ENCODE peak calls at places on chromosomes 3 and 15, in six cellular contexts. One of them, this sample, is unnamed.

GRCh38 chr3:183489455-183490210 is 61.2 kb upstream of the MCF2L2 start:
- DNase-seq in astrocyte: peak
- DNase-seq in AG04449: no peak
- DNase-seq in body of pancreas: no peak
- DNase-seq in AG10803: peak
- DNase-seq in spleen: no peak
- DNase-seq in this sample: peak

GRCh38 chr3:139124197-139124596 is 79.5 kb upstream of the PRR23C start:
- DNase-seq in astrocyte: no peak
- DNase-seq in AG04449: no peak
- DNase-seq in body of pancreas: no peak
- DNase-seq in AG10803: no peak
- DNase-seq in spleen: no peak
- DNase-seq in this sample: no peak

GRCh38 chr3:52391096-52391495 is 53.8 kb downstream of the SEMA3G start:
- DNase-seq in astrocyte: no peak
- DNase-seq in AG04449: no peak
- DNase-seq in body of pancreas: no peak
- DNase-seq in AG10803: no peak
- DNase-seq in spleen: no peak
- DNase-seq in this sample: no peak

GRCh38 chr3:188137062-188137461 is 16.9 kb upstream of the LPP start:
- DNase-seq in astrocyte: no peak
- DNase-seq in AG04449: no peak
- DNase-seq in body of pancreas: no peak
- DNase-seq in AG10803: no peak
- DNase-seq in spleen: no peak
- DNase-seq in this sample: no peak

GRCh38 chr3:61617651-61618050 is 56.3 kb downstream of the PTPRG start:
- DNase-seq in astrocyte: no peak
- DNase-seq in AG04449: no peak
- DNase-seq in body of pancreas: no peak
- DNase-seq in AG10803: no peak
- DNase-seq in spleen: no peak
- DNase-seq in this sample: no peak

GRCh38 chr15:98649621-98649995 is 1.3 kb downstream of the IGF1R start:
- DNase-seq in astrocyte: no peak
- DNase-seq in AG04449: no peak
- DNase-seq in body of pancreas: peak
- DNase-seq in AG10803: peak
- DNase-seq in spleen: no peak
- DNase-seq in this sample: no peak

GRCh38 chr3:195040094-195040493 is 230.9 kb downstream of the XXYLT1 start:
- DNase-seq in astrocyte: no peak
- DNase-seq in AG04449: no peak
- DNase-seq in body of pancreas: no peak
- DNase-seq in AG10803: no peak
- DNase-seq in spleen: no peak
- DNase-seq in this sample: no peak

GRCh38 chr15:68204776-68205557 is at the start of gene CALML4:
- DNase-seq in astrocyte: peak
- DNase-seq in AG04449: no peak
- DNase-seq in body of pancreas: peak
- DNase-seq in AG10803: peak
- DNase-seq in spleen: no peak
- DNase-seq in this sample: no peak

GRCh38 chr3:23944007-23944760 is 902 bp upstream of the NR1D2 start:
- DNase-seq in astrocyte: no peak
- DNase-seq in AG04449: no peak
- DNase-seq in body of pancreas: no peak
- DNase-seq in AG10803: no peak
- DNase-seq in spleen: no peak
- DNase-seq in this sample: no peak

GRCh38 chr3:133941390-133941789 is 45.7 kb upstream of the RAB6B start:
- DNase-seq in astrocyte: peak
- DNase-seq in AG04449: no peak
- DNase-seq in body of pancreas: no peak
- DNase-seq in AG10803: peak
- DNase-seq in spleen: peak
- DNase-seq in this sample: no peak

GRCh38 chr15:59245583-59245982 is 38.9 kb downstream of the LDHAL6B start:
- DNase-seq in astrocyte: no peak
- DNase-seq in AG04449: no peak
- DNase-seq in body of pancreas: no peak
- DNase-seq in AG10803: no peak
- DNase-seq in spleen: no peak
- DNase-seq in this sample: no peak

GRCh38 chr15:66648588-66648987 is 53.4 kb upstream of the SMAD6 start:
- DNase-seq in astrocyte: no peak
- DNase-seq in AG04449: no peak
- DNase-seq in body of pancreas: no peak
- DNase-seq in AG10803: no peak
- DNase-seq in spleen: no peak
- DNase-seq in this sample: no peak

GRCh38 chr15:77035584-77035983 is 35.3 kb downstream of the TSPAN3 start:
- DNase-seq in astrocyte: no peak
- DNase-seq in AG04449: no peak
- DNase-seq in body of pancreas: no peak
- DNase-seq in AG10803: no peak
- DNase-seq in spleen: peak
- DNase-seq in this sample: no peak

GRCh38 chr3:133213942-133214341 is 175.8 kb downstream of the TMEM108 start:
- DNase-seq in astrocyte: no peak
- DNase-seq in AG04449: no peak
- DNase-seq in body of pancreas: no peak
- DNase-seq in AG10803: no peak
- DNase-seq in spleen: no peak
- DNase-seq in this sample: no peak

GRCh38 chr3:106691476-106691875 is 685.8 kb upstream of the CCDC54 start:
- DNase-seq in astrocyte: peak
- DNase-seq in AG04449: no peak
- DNase-seq in body of pancreas: no peak
- DNase-seq in AG10803: no peak
- DNase-seq in spleen: no peak
- DNase-seq in this sample: no peak

GRCh38 chr3:100630664-100631063 is 21.3 kb downstream of the ADGRG7 start:
- DNase-seq in astrocyte: no peak
- DNase-seq in AG04449: no peak
- DNase-seq in body of pancreas: no peak
- DNase-seq in AG10803: no peak
- DNase-seq in spleen: no peak
- DNase-seq in this sample: peak

GRCh38 chr3:33658971-33659848 is 58.8 kb downstream of the CLASP2 start:
- DNase-seq in astrocyte: peak
- DNase-seq in AG04449: no peak
- DNase-seq in body of pancreas: peak
- DNase-seq in AG10803: peak
- DNase-seq in spleen: peak
- DNase-seq in this sample: peak

GRCh38 chr3:15505412-15506165 is 15.9 kb downstream of the COLQ start:
- DNase-seq in astrocyte: no peak
- DNase-seq in AG04449: no peak
- DNase-seq in body of pancreas: no peak
- DNase-seq in AG10803: no peak
- DNase-seq in spleen: no peak
- DNase-seq in this sample: no peak

GRCh38 chr3:141729240-141729639 is 8.9 kb upstream of the RNF7 start:
- DNase-seq in astrocyte: no peak
- DNase-seq in AG04449: no peak
- DNase-seq in body of pancreas: no peak
- DNase-seq in AG10803: no peak
- DNase-seq in spleen: no peak
- DNase-seq in this sample: no peak

GRCh38 chr3:144643778-144644191 is 672.2 kb downstream of the DIPK2A start:
- DNase-seq in astrocyte: peak
- DNase-seq in AG04449: no peak
- DNase-seq in body of pancreas: no peak
- DNase-seq in AG10803: peak
- DNase-seq in spleen: no peak
- DNase-seq in this sample: no peak

GRCh38 chr15:73908030-73908821 is 18.0 kb upstream of the LOXL1 start:
- DNase-seq in astrocyte: peak
- DNase-seq in AG04449: no peak
- DNase-seq in body of pancreas: peak
- DNase-seq in AG10803: peak
- DNase-seq in spleen: peak
- DNase-seq in this sample: peak
- TF ChIP-seq CTCF in astrocyte: peak
- TF ChIP-seq CTCF in AG04449: peak
- TF ChIP-seq CTCF in body of pancreas: peak
- TF ChIP-seq CTCF in AG10803: peak
- TF ChIP-seq CTCF in spleen: peak
- TF ChIP-seq CTCF in this sample: peak

GRCh38 chr15:74434260-74434915 is 630 bp upstream of the SEMA7A start:
- DNase-seq in astrocyte: no peak
- DNase-seq in AG04449: no peak
- DNase-seq in body of pancreas: no peak
- DNase-seq in AG10803: peak
- DNase-seq in spleen: no peak
- DNase-seq in this sample: no peak
- H3K4me3 ChIP-seq in astrocyte: peak
- H3K4me3 ChIP-seq in AG04449: peak
- H3K4me3 ChIP-seq in body of pancreas: no peak
- H3K4me3 ChIP-seq in AG10803: peak
- H3K4me3 ChIP-seq in spleen: peak
- H3K4me3 ChIP-seq in this sample: peak

DNA sequence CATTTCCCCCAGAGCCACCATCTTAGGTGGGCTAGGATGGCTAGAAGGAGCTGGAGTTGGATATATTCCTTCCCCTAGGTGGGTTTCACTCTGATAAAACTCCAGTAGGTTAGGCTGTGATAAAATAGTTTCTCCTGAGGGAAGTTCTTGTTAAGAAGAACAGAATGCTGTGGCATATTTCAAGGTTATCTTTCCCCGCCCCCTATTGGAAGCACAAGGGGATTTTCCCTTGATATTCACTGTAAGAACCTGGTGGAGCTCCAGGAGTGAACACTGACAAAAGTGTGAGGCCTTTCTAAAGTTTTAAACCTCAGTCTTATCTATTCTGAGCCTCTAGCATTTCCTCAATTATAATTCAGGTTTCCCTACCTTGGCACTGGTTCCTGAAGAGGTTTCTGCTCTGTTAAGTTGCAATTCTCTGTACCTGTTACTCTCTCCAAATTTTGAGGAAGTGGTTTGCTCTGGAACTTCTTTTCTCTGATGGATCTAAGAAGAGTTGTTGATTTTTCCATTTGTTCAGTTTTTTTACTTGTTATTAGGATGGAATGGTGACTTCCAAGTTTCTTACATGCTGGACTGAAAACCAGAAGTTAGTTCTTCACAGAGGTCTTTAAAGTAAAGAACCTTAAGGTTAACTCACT is 113.5 kb downstream of the GMPS start:
- DNase-seq in astrocyte: no peak
- DNase-seq in AG04449: no peak
- DNase-seq in body of pancreas: no peak
- DNase-seq in AG10803: no peak
- DNase-seq in spleen: no peak
- DNase-seq in this sample: no peak
- TF ChIP-seq CTCF in astrocyte: no peak
- TF ChIP-seq CTCF in AG04449: no peak
- TF ChIP-seq CTCF in body of pancreas: no peak
- TF ChIP-seq CTCF in AG10803: peak
- TF ChIP-seq CTCF in spleen: no peak
- TF ChIP-seq CTCF in this sample: peak

GRCh38 chr3:31462050-31462569 is 70.6 kb upstream of the STT3B start:
- DNase-seq in astrocyte: no peak
- DNase-seq in AG04449: no peak
- DNase-seq in body of pancreas: no peak
- DNase-seq in AG10803: no peak
- DNase-seq in spleen: no peak
- DNase-seq in this sample: peak
- H3K4me3 ChIP-seq in astrocyte: no peak
- H3K4me3 ChIP-seq in AG04449: no peak
- H3K4me3 ChIP-seq in body of pancreas: no peak
- H3K4me3 ChIP-seq in AG10803: no peak
- H3K4me3 ChIP-seq in spleen: no peak
- H3K4me3 ChIP-seq in this sample: no peak

GRCh38 chr3:129708328-129708861 is 101.9 kb upstream of the PLXND1 start:
- DNase-seq in astrocyte: no peak
- DNase-seq in AG04449: no peak
- DNase-seq in body of pancreas: no peak
- DNase-seq in AG10803: peak
- DNase-seq in spleen: no peak
- DNase-seq in this sample: no peak
- TF ChIP-seq CTCF in astrocyte: no peak
- TF ChIP-seq CTCF in AG04449: no peak
- TF ChIP-seq CTCF in body of pancreas: no peak
- TF ChIP-seq CTCF in AG10803: no peak
- TF ChIP-seq CTCF in spleen: no peak
- TF ChIP-seq CTCF in this sample: no peak

DNA sequence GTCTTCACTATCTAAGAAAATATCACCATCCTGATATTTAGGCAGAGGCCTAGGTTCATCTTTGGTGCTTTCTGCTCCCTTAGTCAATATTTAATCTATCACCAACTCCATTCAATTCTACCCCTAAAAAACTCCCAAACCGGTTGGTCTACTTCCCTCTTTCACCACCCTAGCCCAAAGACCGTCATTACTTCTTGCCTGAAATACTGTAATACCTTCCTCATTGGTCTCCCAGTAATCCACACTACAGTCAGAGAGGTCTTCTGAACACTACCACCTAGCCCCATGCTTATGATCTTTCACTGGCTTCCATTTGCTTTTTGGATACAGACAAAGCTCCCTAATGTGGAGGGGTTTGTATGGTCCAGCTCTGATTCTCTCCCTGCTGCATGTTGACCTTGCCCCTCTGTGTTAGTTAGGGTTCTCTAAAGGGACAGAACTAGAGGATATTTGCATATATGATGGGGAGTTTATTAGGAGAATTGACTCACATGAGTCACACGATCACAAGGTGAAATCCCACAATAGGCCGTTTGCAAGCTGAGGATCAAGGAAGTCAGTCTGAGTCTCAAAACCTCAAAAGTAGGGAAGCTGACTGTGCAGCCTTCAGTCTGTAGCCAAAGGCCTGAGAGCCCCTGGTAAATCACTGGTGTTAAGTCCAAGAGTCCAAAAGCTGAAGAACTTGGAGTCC is 36.4 kb upstream of the ATP2C1 start:
- DNase-seq in astrocyte: no peak
- DNase-seq in AG04449: no peak
- DNase-seq in body of pancreas: no peak
- DNase-seq in AG10803: no peak
- DNase-seq in spleen: no peak
- DNase-seq in this sample: peak
- H3K4me3 ChIP-seq in astrocyte: no peak
- H3K4me3 ChIP-seq in AG04449: no peak
- H3K4me3 ChIP-seq in body of pancreas: no peak
- H3K4me3 ChIP-seq in AG10803: no peak
- H3K4me3 ChIP-seq in spleen: no peak
- H3K4me3 ChIP-seq in this sample: no peak

GRCh38 chr15:84992157-84992940 is 10.7 kb downstream of the PDE8A start:
- DNase-seq in astrocyte: peak
- DNase-seq in AG04449: no peak
- DNase-seq in body of pancreas: no peak
- DNase-seq in AG10803: peak
- DNase-seq in spleen: no peak
- DNase-seq in this sample: peak
- TF ChIP-seq CTCF in astrocyte: no peak
- TF ChIP-seq CTCF in AG04449: no peak
- TF ChIP-seq CTCF in body of pancreas: no peak
- TF ChIP-seq CTCF in AG10803: no peak
- TF ChIP-seq CTCF in spleen: no peak
- TF ChIP-seq CTCF in this sample: no peak

GRCh38 chr3:193710286-193711164 is 117.5 kb downstream of the OPA1 start:
- DNase-seq in astrocyte: no peak
- DNase-seq in AG04449: no peak
- DNase-seq in body of pancreas: no peak
- DNase-seq in AG10803: no peak
- DNase-seq in spleen: no peak
- DNase-seq in this sample: no peak
- H3K4me3 ChIP-seq in astrocyte: no peak
- H3K4me3 ChIP-seq in AG04449: no peak
- H3K4me3 ChIP-seq in body of pancreas: no peak
- H3K4me3 ChIP-seq in AG10803: no peak
- H3K4me3 ChIP-seq in spleen: no peak
- H3K4me3 ChIP-seq in this sample: no peak